ENCODE peak calls at places on chromosomes 3 and 15, in four cellular contexts. N is CD4-positive, alpha-beta memory T cell; W is osteocyte; D is T-cell. S is an unnamed sample.

GRCh38 chr15:41928100-41928499 is 34.2 kb upstream of the SPTBN5 start:
- DNase-seq in W (no peak), D (no peak), N (no peak), S (no peak)

GRCh38 chr3:57682284-57682683 is 10.6 kb downstream of the DENND6A start:
- DNase-seq in N (no peak), W (no peak), D (no peak), S (no peak)

GRCh38 chr15:75452968-75453702 is 1.6 kb upstream of the SIN3A start:
- DNase-seq in W (no peak), N (peak), D (peak), S (peak)

GRCh38 chr15:69979269-69979668 is 118.4 kb downstream of the TLE3 start:
- DNase-seq in D (no peak), N (no peak), W (no peak), S (peak)

GRCh38 chr3:20645340-20645739 is 459.3 kb upstream of the SGO1 start:
- DNase-seq in N (no peak), D (no peak), W (no peak), S (no peak)

GRCh38 chr3:182925330-182925943 is 54.9 kb downstream of the DCUN1D1 start:
- DNase-seq in W (no peak), N (no peak), D (no peak), S (no peak)

GRCh38 chr3:12518266-12519028 is 26.9 kb downstream of the MKRN2OS start:
- DNase-seq in N (no peak), D (no peak), W (no peak), S (no peak)

GRCh38 chr15:67794832-67795574 is 30.3 kb upstream of the SKOR1 start:
- DNase-seq in N (no peak), W (peak), D (no peak), S (no peak)

GRCh38 chr3:156024904-156025303 is 95.5 kb upstream of the KCNAB1 start:
- DNase-seq in D (no peak), W (no peak), N (no peak), S (peak)

GRCh38 chr15:40310001-40310959 is 2.5 kb upstream of the PLCB2 start:
- DNase-seq in N (peak), W (no peak), D (peak), S (peak)

GRCh38 chr3:52783211-52783555 is 5.8 kb downstream of the ITIH1 start:
- DNase-seq in D (no peak), W (no peak), N (no peak), S (no peak)

GRCh38 chr15:23035964-23036566 is 3.3 kb downstream of the TUBGCP5 start:
- DNase-seq in N (peak), W (peak), D (no peak), S (peak)

GRCh38 chr3:149736180-149737100 is 15.8 kb downstream of the COMMD2 start:
- DNase-seq in D (no peak), W (no peak), N (no peak), S (no peak)

GRCh38 chr3:150761831-150762661 is 923 bp downstream of the SIAH2 start:
- DNase-seq in N (peak), D (peak), W (no peak), S (peak)

GRCh38 chr3:106197532-106198187 is 328.8 kb upstream of the CBLB start:
- DNase-seq in W (no peak), D (no peak), N (no peak), S (no peak)

GRCh38 chr3:55621026-55621422 is 133.9 kb upstream of the WNT5A start:
- DNase-seq in N (no peak), D (no peak), W (no peak), S (no peak)

GRCh38 chr3:22089284-22089683 is 338.3 kb upstream of the ZNF385D start:
- DNase-seq in W (no peak), N (no peak), D (no peak), S (peak)